ENCODE peak calls at places on chromosome 19, in seven cellular contexts. D is ovary; U is CD8-positive, alpha-beta T cell; A is cardiac muscle cell; N is pancreas; O is left ventricle myocardium inferior; R is fibroblast of mammary gland. B is an unnamed sample.

GRCh38 chr19:51742736-51743288 is 8.9 kb downstream of the FPR1 start:
- DNase-seq in D (no peak), U (no peak), A (no peak), N (no peak), O (no peak), R (peak; percentile 94), B (peak; percentile 49)

GRCh38 chr19:19096641-19097627 is 33.1 kb downstream of the SLC25A42 start:
- DNase-seq in D (no peak), U (no peak), A (no peak), N (no peak), O (no peak), R (no peak), B (no peak)

GRCh38 chr19:39968789-39969188 is 2.2 kb upstream of the PSMC4 start:
- DNase-seq in D (no peak), U (no peak), A (no peak), N (no peak), O (no peak), R (no peak), B (no peak)

GRCh38 chr19:53875602-53876340 is 6.2 kb upstream of the PRKCG start:
- DNase-seq in D (no peak), U (no peak), A (no peak), N (no peak), O (no peak), R (no peak), B (no peak)

GRCh38 chr19:4369109-4369887 is 25.9 kb downstream of the MPND start:
- DNase-seq in D (no peak), U (peak; percentile 23), A (no peak), N (peak; percentile 57), O (peak; percentile 46), R (peak; percentile 47), B (peak; percentile 93)

GRCh38 chr19:18230941-18231734 is 4.9 kb upstream of the PDE4C start:
- DNase-seq in D (peak; percentile 51), U (no peak), A (no peak), N (no peak), O (no peak), R (no peak), B (no peak)

GRCh38 chr19:5222821-5223321 is 117.7 kb downstream of the PTPRS start:
- DNase-seq in D (no peak), U (no peak), A (no peak), N (no peak), O (no peak), R (no peak), B (no peak)

GRCh38 chr19:708154-709141 is at the start of gene PALM:
- DNase-seq in D (peak; percentile 74), U (no peak), A (peak; percentile 81), N (no peak), O (peak; percentile 48), R (no peak), B (no peak)

GRCh38 chr19:49407079-49407478 is 16.2 kb downstream of the PTH2 start:
- DNase-seq in D (no peak), U (no peak), A (no peak), N (no peak), O (no peak), R (no peak), B (no peak)

GRCh38 chr19:50496189-50497029 is 14.6 kb downstream of the JOSD2 start:
- DNase-seq in D (no peak), U (no peak), A (peak; percentile 52), N (peak; percentile 67), O (peak; percentile 74), R (no peak), B (no peak)

GRCh38 chr19:33472696-33473624 is 48.6 kb downstream of the PEPD start:
- DNase-seq in D (peak; percentile 15), U (no peak), A (no peak), N (no peak), O (no peak), R (peak; percentile 99), B (peak; percentile 81)

GRCh38 chr19:53102186-53102585 is 1.0 kb downstream of the ZNF160 start:
- DNase-seq in D (no peak), U (no peak), A (no peak), N (no peak), O (no peak), R (no peak), B (no peak)

GRCh38 chr19:52896431-52897148 is 845 bp downstream of the ZNF320 start:
- DNase-seq in D (peak; percentile 54), U (no peak), A (peak; percentile 39), N (peak; percentile 57), O (no peak), R (peak; percentile 27), B (peak; percentile 12)

GRCh38 chr19:7456964-7457541 is 31.8 kb downstream of the PEX11G start:
- DNase-seq in D (no peak), U (no peak), A (no peak), N (no peak), O (no peak), R (peak; percentile 24), B (no peak)

GRCh38 chr19:881385-882071 is 11.5 kb downstream of the MED16 start:
- DNase-seq in D (no peak), U (no peak), A (no peak), N (no peak), O (no peak), R (no peak), B (no peak)

GRCh38 chr19:34837262-34837661 is 64.2 kb upstream of the ZNF599 start:
- DNase-seq in D (no peak), U (no peak), A (no peak), N (peak; percentile 46), O (peak; percentile 74), R (no peak), B (no peak)

GRCh38 chr19:8194528-8195275 is 14.5 kb upstream of the CERS4 start:
- DNase-seq in D (no peak), U (peak; percentile 23), A (no peak), N (no peak), O (no peak), R (no peak), B (no peak)

GRCh38 chr19:14139944-14140343 is 3.6 kb upstream of the ASF1B start:
- DNase-seq in D (no peak), U (no peak), A (no peak), N (no peak), O (no peak), R (no peak), B (peak; percentile 22)

GRCh38 chr19:33193864-33194362 is at the start of gene LRP3:
- DNase-seq in D (peak; percentile 82), U (no peak), A (peak; percentile 84), N (peak; percentile 63), O (peak; percentile 60), R (no peak), B (no peak)

GRCh38 chr19:41945135-41945766 is 13.9 kb downstream of the RABAC1 start:
- DNase-seq in D (no peak), U (peak; percentile 82), A (no peak), N (no peak), O (no peak), R (no peak), B (no peak)

GRCh38 chr19:40365613-40366401 is 17.3 kb downstream of the PLD3 start:
- DNase-seq in D (peak; percentile 93), U (peak; percentile 10), A (peak; percentile 89), N (peak; percentile 50), O (peak; percentile 58), R (peak; percentile 28), B (no peak)

GRCh38 chr19:7831452-7831851 is 1.4 kb downstream of the EVI5L start:
- DNase-seq in D (no peak), U (no peak), A (peak; percentile 48), N (no peak), O (no peak), R (peak; percentile 54), B (peak; percentile 68)

GRCh38 chr19:35314031-35314430 is 15.0 kb upstream of the CD22 start:
- DNase-seq in D (no peak), U (no peak), A (no peak), N (peak; percentile 2), O (no peak), R (no peak), B (no peak)

DNA sequence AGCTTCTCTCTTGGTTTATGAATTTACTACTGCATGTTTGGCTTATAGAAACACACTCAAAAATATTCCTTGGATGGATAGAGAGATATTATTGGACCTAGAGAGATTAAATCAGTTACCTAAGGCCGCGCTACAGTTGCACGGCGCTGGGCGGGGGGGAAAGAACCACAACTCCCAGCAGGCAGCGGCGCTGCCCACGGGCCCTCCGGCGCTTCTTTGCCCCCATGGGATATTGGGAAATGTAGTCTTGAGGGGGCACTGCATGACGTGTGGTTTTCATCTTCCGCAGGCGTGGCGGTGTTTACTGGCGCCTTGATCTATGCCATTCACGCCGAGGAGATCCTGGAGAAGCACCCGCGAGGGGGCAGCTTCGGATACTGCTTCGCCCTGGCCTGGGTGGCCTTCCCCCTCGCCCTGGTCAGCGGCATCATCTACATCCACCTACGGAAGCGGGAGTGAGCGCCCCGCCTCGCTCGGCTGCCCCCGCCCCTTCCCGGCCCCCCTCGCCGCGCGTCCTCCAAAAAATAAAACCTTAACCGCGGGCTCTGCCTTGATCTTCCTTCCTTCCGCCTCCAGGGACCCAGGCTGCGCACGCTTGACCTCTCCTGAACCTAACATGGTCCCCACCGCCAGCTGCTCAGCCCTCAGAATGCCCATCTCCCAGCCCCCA is 4.8 kb downstream of the EMP3 start:
- DNase-seq in D (peak; percentile 76), U (peak; percentile 76), A (peak; percentile 90), N (peak; percentile 84), O (peak; percentile 71), R (peak; percentile 16), B (no peak)
- TF ChIP-seq CTCF in D (no peak), U (no peak), A (no peak), N (no peak), O (no peak), R (no peak), B (no peak)

DNA sequence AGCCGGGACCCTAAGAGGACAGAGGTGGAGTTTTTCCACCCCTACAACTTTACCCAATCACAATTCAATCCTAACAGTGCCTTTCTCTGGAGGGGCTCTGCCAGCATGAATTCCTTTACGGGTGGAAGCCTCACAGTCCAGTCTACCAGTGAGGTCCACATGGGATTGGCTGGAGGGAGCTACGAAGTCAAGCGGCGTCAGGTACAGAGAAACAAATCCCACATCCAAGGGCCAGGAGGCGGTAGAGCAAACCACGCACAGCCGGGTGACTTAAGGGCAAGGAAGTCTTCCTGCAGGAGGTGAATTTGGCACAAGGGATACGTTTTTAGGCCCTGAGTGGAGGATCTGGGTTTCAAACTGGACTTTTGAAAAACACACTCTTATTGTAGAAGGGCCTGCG is 199.6 kb downstream of the UQCRFS1 start:
- DNase-seq in D (no peak), U (no peak), A (no peak), N (no peak), O (no peak), R (no peak), B (no peak)
- TF ChIP-seq CTCF in D (no peak), U (no peak), A (no peak), N (no peak), O (no peak), R (no peak), B (no peak)

GRCh38 chr19:36508325-36508724 is 19.0 kb upstream of the ZNF566 start:
- DNase-seq in D (no peak), U (no peak), A (no peak), N (no peak), O (no peak), R (no peak), B (no peak)
- TF ChIP-seq CTCF in D (no peak), U (no peak), A (no peak), N (no peak), O (no peak), R (no peak), B (no peak)

DNA sequence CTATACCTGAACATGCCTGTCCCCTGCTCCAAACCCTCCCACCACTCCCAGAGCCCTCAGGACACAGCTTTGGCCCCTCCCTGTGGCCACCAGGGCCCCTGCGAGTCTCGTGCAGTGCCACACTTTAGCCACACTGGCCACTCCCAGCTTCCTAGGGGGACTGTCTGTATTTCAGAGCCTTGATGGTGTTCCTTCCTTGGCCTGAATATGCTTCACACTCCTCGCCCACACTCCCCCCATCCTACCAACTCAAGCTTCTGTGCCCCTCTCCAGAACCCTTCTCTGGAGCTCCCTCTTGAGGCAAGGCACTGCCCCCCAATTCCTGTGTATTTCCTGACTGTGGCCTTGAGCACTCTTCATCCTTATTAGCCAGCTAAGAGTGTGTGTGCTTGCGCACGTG is 80.2 kb downstream of the DPF1 start:
- DNase-seq in D (no peak), U (no peak), A (no peak), N (no peak), O (no peak), R (no peak), B (no peak)
- TF ChIP-seq CTCF in D (no peak), U (no peak), A (peak; percentile 3), N (no peak), O (no peak), R (no peak), B (no peak)